ENCODE peak calls at places on chromosomes 12 and 14, in nine cellular contexts. O is keratinocyte, G is lung, L is lower lobe of right lung, V is psoas muscle, X is left ventricle myocardium inferior, D is OCI-LY7, H is PC-9, U is GM23338. K is an unnamed sample.

GRCh38 chr12:121248611-121249010 is 38.7 kb downstream of the P2RX4 start:
- DNase-seq in U (no peak), X (no peak), G (no peak), D (no peak), H (no peak), V (no peak), O (no peak), L (no peak), K (no peak)

GRCh38 chr14:74979442-74980397 is 23.0 kb upstream of the EIF2B2 start:
- DNase-seq in G (no peak), V (peak; percentile 63), O (no peak), X (no peak), H (peak; percentile 50), U (peak; percentile 71), L (no peak), D (no peak), K (no peak)

GRCh38 chr12:3168775-3169221 is 91.6 kb downstream of the TSPAN9 start:
- DNase-seq in V (peak; percentile 72), L (no peak), D (no peak), G (no peak), U (no peak), X (no peak), O (peak; percentile 85), H (peak; percentile 87), K (peak; percentile 95)

GRCh38 chr12:131130311-131130911 is 176.7 kb downstream of the ADGRD1 start:
- DNase-seq in G (no peak), V (no peak), L (no peak), O (no peak), X (no peak), D (no peak), U (no peak), H (no peak), K (no peak)

GRCh38 chr14:88541324-88541723 is 13.5 kb downstream of the PTPN21 start:
- DNase-seq in L (no peak), V (no peak), X (no peak), U (no peak), D (no peak), G (no peak), O (no peak), H (no peak), K (no peak)

GRCh38 chr12:68012712-68013111 is 23.5 kb downstream of the IFNG-AS1 start:
- DNase-seq in X (no peak), D (peak; percentile 83), O (no peak), L (no peak), V (no peak), U (no peak), G (no peak), H (no peak), K (no peak)

GRCh38 chr12:126290456-126290855 is 1225.2 kb downstream of the AACS start:
- DNase-seq in X (no peak), H (no peak), U (no peak), G (no peak), V (no peak), D (no peak), O (no peak), L (no peak), K (no peak)

GRCh38 chr12:9273276-9273675 is 65.1 kb upstream of the PZP start:
- DNase-seq in G (no peak), D (no peak), X (no peak), L (no peak), V (no peak), U (no peak), H (peak; percentile 81), O (no peak), K (no peak)

GRCh38 chr12:51821423-51822260 is 26.9 kb downstream of the FIGNL2 start:
- DNase-seq in G (no peak), O (no peak), L (no peak), U (peak; percentile 55), X (peak; percentile 23), D (no peak), V (peak; percentile 22), H (no peak), K (no peak)

GRCh38 chr12:96371138-96371786 is 29.0 kb downstream of the CDK17 start:
- DNase-seq in G (no peak), H (no peak), D (no peak), U (no peak), L (no peak), V (no peak), O (no peak), X (no peak), K (no peak)

GRCh38 chr12:131592972-131593371 is 117.9 kb upstream of the SFSWAP start:
- DNase-seq in X (no peak), U (no peak), O (no peak), G (no peak), D (no peak), L (no peak), H (no peak), V (no peak), K (no peak)

GRCh38 chr12:122003646-122004611 is 17.8 kb upstream of the BCL7A start:
- DNase-seq in G (no peak), D (peak; percentile 99), V (no peak), X (no peak), U (no peak), H (no peak), L (peak; percentile 30), O (no peak), K (no peak)

GRCh38 chr12:47964102-47964723 is 817 bp downstream of the TMEM106C start:
- DNase-seq in G (no peak), D (peak; percentile 50), O (no peak), L (no peak), U (peak; percentile 60), X (no peak), H (no peak), V (no peak), K (no peak)

GRCh38 chr12:27206801-27207502 is 37.1 kb upstream of the STK38L start:
- DNase-seq in X (no peak), U (no peak), V (no peak), G (no peak), O (no peak), D (no peak), L (no peak), H (no peak), K (no peak)

DNA sequence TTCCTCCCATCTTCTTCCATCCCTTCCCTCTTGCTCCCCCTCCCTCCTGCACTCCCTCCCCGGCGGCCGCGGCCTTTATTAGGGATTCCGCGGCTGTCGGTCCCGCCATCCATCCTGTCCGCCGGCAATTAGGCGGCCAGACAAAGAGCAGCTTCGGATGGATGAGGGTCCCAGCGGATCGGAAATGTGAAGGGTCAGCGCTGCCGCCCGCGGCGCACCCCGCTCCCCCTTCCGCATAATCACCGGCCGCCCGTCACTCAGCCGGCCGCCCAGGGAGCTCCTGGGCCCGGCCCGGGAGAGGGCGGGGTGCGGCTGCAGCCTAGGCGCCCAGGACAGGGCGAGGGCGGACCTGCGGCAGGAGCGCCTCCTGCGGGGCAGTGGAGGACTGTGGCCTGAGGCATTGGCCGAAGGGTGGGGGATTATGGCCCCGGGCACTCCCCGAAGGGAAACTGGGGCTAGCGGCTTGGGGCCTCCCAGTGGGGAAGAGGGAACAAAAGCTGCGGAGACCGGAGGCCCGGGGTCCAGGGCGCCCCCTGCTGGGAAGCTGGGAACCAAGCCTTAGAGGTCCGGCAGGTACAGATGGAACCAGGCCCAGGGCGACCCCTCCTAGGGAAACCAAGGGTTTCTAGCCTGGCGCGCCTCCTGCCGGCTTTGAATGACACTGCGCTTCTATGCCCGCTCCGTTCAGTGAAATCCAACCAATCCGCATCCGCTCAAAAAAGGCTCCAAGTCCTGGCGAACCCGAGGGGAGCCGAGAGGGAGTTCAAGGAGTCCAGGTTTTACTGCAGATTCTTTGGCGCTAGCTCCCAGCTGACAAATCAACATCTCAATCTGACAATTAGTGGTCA is 4.4 kb upstream of the DNAJC22 start:
- DNase-seq in O (peak; percentile 32), V (peak; percentile 73), X (peak; percentile 76), G (peak; percentile 70), D (peak; percentile 93), U (peak; percentile 98), L (peak; percentile 86), H (no peak), K (no peak)
- H3K4me3 ChIP-seq in O (peak overlapping the region; percentile 23), V (peak overlapping the region; percentile 61), X (peak overlapping the region; percentile 62), G (no peak overlapping the region), D (peak overlapping the region; percentile 57), U (peak overlapping the region; percentile 85), L (peak overlapping the region; percentile 54), H (no peak overlapping the region), K (peak overlapping the region; percentile 16)

DNA sequence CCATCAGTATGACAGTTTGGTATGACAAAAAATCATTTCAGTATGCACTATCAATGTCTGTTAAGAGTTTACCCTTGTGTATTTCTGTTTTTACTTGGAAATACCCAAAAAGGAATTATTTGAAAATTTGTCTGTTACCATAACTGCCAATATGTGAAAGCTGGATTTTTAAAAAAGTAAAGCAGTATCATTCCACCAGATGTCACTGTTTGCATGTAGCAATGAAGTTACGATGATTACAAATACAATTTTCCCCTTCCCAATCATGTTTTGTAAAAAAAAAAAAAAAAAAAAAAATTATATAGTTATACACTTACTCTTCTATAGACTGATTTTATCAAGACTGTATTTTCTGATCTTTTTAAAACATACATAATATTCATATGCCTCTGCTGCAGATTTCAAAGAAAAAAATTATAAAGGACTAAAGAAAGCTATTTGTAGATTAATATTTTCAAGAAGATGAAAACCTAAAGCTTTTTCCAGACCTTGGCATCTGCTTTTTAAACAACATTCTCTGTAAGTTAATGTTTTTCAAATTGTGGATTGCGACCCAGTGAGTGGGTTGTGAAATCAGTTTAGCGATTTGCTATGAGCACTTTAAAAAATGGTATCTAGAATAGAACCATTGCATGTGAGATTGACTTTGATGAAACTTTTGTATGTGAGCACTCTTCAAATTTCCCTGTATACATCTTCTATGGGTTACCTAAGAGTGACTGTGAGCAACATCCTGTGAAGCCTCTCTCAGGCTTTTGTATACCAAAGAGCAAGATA is 114.2 kb downstream of the TTC6 start:
- DNase-seq in V (no peak), G (no peak), H (no peak), D (peak; percentile 1), L (no peak), O (no peak), U (peak; percentile 28), X (no peak), K (no peak)
- TF ChIP-seq CTCF in V (peak; percentile 14), G (no peak), H (peak; percentile 53), D (peak; percentile 59), L (no peak), O (no peak), U (peak; percentile 56), X (peak; percentile 40), K (peak; percentile 34)

DNA sequence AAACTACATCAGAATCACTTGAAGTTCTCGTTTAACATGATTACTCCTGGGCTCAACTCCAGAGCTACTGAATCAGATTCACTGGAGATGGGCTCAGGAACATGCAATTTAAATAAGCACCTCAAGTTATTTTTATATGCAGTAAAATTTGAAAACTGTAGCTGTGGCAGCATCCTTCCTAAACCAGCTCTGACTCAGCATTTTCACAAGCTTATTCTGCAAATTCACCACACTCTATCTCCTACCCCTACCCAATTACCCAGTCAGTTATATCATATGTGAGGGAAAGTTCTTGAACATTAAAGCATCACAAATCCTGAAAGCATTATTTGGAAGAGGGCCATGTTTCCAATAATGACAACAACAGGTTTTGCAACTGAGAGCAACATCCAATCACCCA is 24.2 kb upstream of the LRRC9 start:
- DNase-seq in H (no peak), X (no peak), O (no peak), G (no peak), L (no peak), V (no peak), U (no peak), D (no peak), K (no peak)
- H3K36me3 ChIP-seq in H (no peaks in the 10 kb centered on the region), X (no peaks in the 10 kb centered on the region), O (no peaks in the 10 kb centered on the region), G (no peaks in the 10 kb centered on the region), L (no peaks in the 10 kb centered on the region), V (no peaks in the 10 kb centered on the region), U (no peaks in the 10 kb centered on the region), D (no peaks in the 10 kb centered on the region), K (no peaks in the 10 kb centered on the region)

DNA sequence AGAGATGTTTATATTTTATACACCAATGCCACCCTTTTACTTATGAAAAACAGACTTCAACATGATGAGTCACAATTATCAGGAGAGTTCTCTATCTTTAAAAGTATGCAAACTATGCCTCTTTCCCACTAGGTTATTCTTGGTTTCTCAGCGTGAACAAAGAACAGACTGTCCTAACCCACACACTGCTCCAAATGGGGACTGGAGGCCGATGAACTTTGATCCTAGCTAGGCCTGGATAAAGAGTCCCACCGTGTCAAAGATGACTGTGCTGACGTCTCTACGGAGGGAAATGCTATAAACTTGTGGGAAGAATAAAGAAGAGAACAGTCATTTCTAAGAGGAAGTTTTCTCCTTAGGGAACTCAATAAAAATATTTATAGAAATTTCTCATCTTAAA is 160.1 kb downstream of the EPS8 start:
- DNase-seq in V (peak; percentile 22), O (no peak), H (peak; percentile 95), L (no peak), D (no peak), G (no peak), U (peak; percentile 38), X (peak; percentile 36), K (peak; percentile 83)
- H3K4me3 ChIP-seq in V (peak overlapping the region; percentile 4), O (no peak overlapping the region), H (no peak overlapping the region), L (no peak overlapping the region), D (no peak overlapping the region), G (no peak overlapping the region), U (no peak overlapping the region), X (peak overlapping the region; percentile 0), K (no peak overlapping the region)